ENCODE peak calls at places on chromosomes 6 and 20, in six cellular contexts. W is ecto neural progenitor cell, H is stromal cell of bone marrow, Y is NCI-H510A, M is GM12865, X is fibroblast of lung. B is an unnamed sample.

GRCh38 chr6:165059032-165059431 is 250.4 kb downstream of the C6orf118 start:
- DNase-seq in M (no peak), Y (no peak), H (no peak), W (no peak), X (no peak), B (no peak)

GRCh38 chr6:37695857-37696219 is 1.8 kb downstream of the MDGA1 start:
- DNase-seq in Y (no peak), H (no peak), X (no peak), W (no peak), M (no peak), B (no peak)

GRCh38 chr20:21259346-21259745 is 43.8 kb upstream of the XRN2 start:
- DNase-seq in W (no peak), X (no peak), Y (no peak), H (no peak), M (no peak), B (no peak)

GRCh38 chr6:53795702-53796450 is 1.1 kb downstream of the LRRC1 start:
- DNase-seq in Y (peak; percentile 60), X (no peak), W (peak; percentile 75), M (no peak), H (no peak), B (no peak)

GRCh38 chr20:24475356-24475755 is 5.9 kb downstream of the SYNDIG1 start:
- DNase-seq in M (no peak), H (no peak), W (no peak), Y (no peak), X (no peak), B (no peak)

GRCh38 chr6:36924778-36925396 is 29.7 kb upstream of the PI16 start:
- DNase-seq in W (no peak), M (no peak), H (no peak), X (no peak), Y (no peak), B (no peak)

GRCh38 chr20:48823960-48824497 is 3.8 kb downstream of the PREX1 start:
- DNase-seq in M (peak; percentile 91), H (peak; percentile 97), W (no peak), Y (no peak), X (peak; percentile 27), B (no peak)

GRCh38 chr6:34466242-34467185 is 638 bp downstream of the PACSIN1 start:
- DNase-seq in H (no peak), W (no peak), M (no peak), X (no peak), Y (no peak), B (no peak)

GRCh38 chr6:55108469-55109130 is 65.7 kb upstream of the HCRTR2 start:
- DNase-seq in H (no peak), W (peak; percentile 63), M (no peak), X (no peak), Y (no peak), B (no peak)

GRCh38 chr20:56166781-56167465 is 81.6 kb upstream of the MC3R start:
- DNase-seq in X (no peak), Y (peak; percentile 2), H (no peak), W (no peak), M (no peak), B (no peak)

GRCh38 chr20:19937651-19938420 is 79.3 kb upstream of the NAA20 start:
- DNase-seq in W (no peak), X (no peak), M (peak; percentile 82), H (no peak), Y (no peak), B (no peak)

GRCh38 chr20:42544926-42545325 is 644.8 kb downstream of the PTPRT start:
- DNase-seq in H (no peak), M (no peak), W (no peak), Y (no peak), X (no peak), B (no peak)

GRCh38 chr6:43520097-43520496 is 3.2 kb downstream of the POLR1C start:
- DNase-seq in W (no peak), Y (no peak), H (no peak), X (no peak), M (no peak), B (no peak)

B was measured in fibroblast of the conjunctiva.